ENCODE peak calls at places on chromosomes 4 and X, in five cellular contexts. One of them, this sample, is unnamed.

GRCh38 chr4:183602444-183603102 is 56.4 kb downstream of the RWDD4 start:
- DNase-seq in A549: peak
- DNase-seq in K562: no peak
- DNase-seq in SK-N-SH: no peak
- DNase-seq in GM12878: no peak
- DNase-seq in this sample: no peak

GRCh38 chrX:123036401-123036800 is 147.7 kb upstream of the GRIA3 start:
- DNase-seq in A549: no peak
- DNase-seq in K562: no peak
- DNase-seq in SK-N-SH: no peak
- DNase-seq in GM12878: no peak
- DNase-seq in this sample: no peak

GRCh38 chr4:40055379-40055872 is 1.2 kb upstream of the N4BP2 start:
- DNase-seq in A549: no peak
- DNase-seq in K562: no peak
- DNase-seq in SK-N-SH: no peak
- DNase-seq in GM12878: peak
- DNase-seq in this sample: peak

GRCh38 chr4:42708625-42709024 is 51.7 kb upstream of the ATP8A1 start:
- DNase-seq in A549: no peak
- DNase-seq in K562: no peak
- DNase-seq in SK-N-SH: no peak
- DNase-seq in GM12878: no peak
- DNase-seq in this sample: no peak

GRCh38 chr4:82899339-82899738 is 1.2 kb upstream of the THAP9 start:
- DNase-seq in A549: no peak
- DNase-seq in K562: no peak
- DNase-seq in SK-N-SH: no peak
- DNase-seq in GM12878: no peak
- DNase-seq in this sample: no peak

GRCh38 chrX:117972681-117973080 is 143.9 kb downstream of the KLHL13 start:
- DNase-seq in A549: no peak
- DNase-seq in K562: no peak
- DNase-seq in SK-N-SH: no peak
- DNase-seq in GM12878: no peak
- DNase-seq in this sample: no peak

GRCh38 chrX:82218361-82218760 is 1016.5 kb downstream of the SH3BGRL start:
- DNase-seq in A549: peak
- DNase-seq in K562: peak
- DNase-seq in SK-N-SH: peak
- DNase-seq in GM12878: peak
- DNase-seq in this sample: peak

GRCh38 chr4:145843148-145843547 is 95.5 kb downstream of the ZNF827 start:
- DNase-seq in A549: no peak
- DNase-seq in K562: no peak
- DNase-seq in SK-N-SH: no peak
- DNase-seq in GM12878: no peak
- DNase-seq in this sample: no peak

GRCh38 chrX:64975491-64975890 is 759 bp downstream of the ZC4H2 start:
- DNase-seq in A549: peak
- DNase-seq in K562: no peak
- DNase-seq in SK-N-SH: peak
- DNase-seq in GM12878: no peak
- DNase-seq in this sample: peak

DNA sequence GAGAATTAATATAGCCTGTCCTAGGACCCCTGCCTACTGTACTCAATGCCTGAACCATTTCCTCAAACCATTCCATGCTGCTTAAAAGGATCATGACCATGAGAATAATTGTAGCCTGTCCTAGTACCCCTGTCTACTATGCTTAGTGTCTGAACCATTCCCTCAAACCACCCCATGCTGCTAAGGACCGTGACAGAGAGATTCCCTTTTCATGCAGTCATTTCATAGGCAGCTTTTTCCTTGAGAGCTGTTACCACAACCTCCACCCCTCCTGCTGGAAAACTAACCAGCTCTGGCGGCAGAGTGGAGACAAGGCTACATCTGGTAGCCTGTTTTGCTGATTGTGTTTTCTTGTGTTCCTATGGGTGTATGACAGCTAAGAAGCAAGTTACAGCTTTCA is 174.9 kb upstream of the SMARCAD1 start:
- DNase-seq in A549: peak
- DNase-seq in K562: no peak
- DNase-seq in SK-N-SH: peak
- DNase-seq in GM12878: no peak
- DNase-seq in this sample: no peak
- TF ChIP-seq EP300 in A549: no peak
- TF ChIP-seq EP300 in K562: no peak
- TF ChIP-seq EP300 in SK-N-SH: peak
- TF ChIP-seq EP300 in GM12878: no peak
- TF ChIP-seq EP300 in this sample: no peak

DNA sequence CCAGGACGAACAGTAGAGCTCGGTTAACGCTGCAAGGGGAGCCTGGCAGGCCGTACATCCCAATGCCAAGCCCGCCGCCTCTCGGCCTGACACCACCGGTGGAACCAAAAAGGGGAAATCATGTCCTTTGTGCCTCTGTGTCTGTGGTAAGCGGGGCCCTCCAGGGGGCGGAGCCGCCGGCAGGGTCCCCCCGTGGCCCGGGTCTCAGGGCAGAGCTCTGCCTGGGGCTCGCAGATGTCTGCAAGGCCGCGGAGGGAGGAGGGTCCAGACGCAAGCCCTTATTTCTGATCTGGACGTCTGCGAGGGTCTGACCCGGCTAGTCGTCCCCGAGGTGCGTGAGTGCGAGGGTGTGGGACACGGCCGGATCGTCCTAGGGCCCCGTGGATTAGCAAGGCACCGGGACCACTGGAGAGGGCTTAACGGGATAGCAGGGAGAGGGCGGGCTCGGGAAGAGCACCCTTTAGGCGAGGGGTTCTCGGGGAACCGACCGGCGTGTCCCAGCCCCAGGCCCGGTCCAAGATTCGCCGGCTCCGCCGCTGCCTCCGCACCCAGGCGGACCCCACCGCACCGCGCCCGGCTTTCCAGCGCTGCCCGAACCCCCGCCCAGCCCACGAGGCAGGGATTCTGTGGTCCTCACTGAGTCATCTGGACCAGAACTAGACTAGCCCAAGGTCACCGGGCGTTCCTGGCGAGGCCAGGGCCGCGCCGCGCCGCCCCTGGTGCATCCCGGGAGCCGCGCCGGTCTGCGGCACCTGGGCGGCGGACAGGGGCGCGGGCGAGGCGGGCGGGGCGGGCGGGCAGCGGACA is 858 bp upstream of the FAM193A start:
- DNase-seq in A549: peak
- DNase-seq in K562: peak
- DNase-seq in SK-N-SH: peak
- DNase-seq in GM12878: no peak
- DNase-seq in this sample: peak
- TF ChIP-seq SMC3 in A549: no peak
- TF ChIP-seq SMC3 in K562: no peak
- TF ChIP-seq SMC3 in SK-N-SH: no peak
- TF ChIP-seq SMC3 in GM12878: peak
- TF ChIP-seq SMC3 in this sample: no peak

DNA sequence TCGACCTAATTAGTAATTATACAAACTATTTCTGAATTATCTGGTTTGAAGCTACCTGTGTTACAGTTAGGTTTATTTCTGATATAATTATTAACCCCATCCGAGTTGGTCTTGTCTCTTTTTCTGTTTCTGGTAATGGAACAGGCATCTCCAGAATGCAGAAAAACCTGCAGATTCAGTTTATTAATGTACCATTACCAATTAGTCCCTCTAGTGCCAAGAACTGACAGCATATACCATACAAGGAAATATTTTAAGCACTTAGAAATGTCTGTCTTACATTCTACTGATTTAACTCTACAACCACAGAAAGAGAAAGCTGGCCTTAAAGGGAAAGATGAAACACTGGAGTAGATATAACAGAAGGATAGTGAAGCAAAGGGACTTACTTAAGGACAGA is 570.6 kb downstream of the CENPC start:
- DNase-seq in A549: no peak
- DNase-seq in K562: no peak
- DNase-seq in SK-N-SH: no peak
- DNase-seq in GM12878: no peak
- DNase-seq in this sample: no peak
- TF ChIP-seq EP300 in A549: no peak
- TF ChIP-seq EP300 in K562: no peak
- TF ChIP-seq EP300 in SK-N-SH: no peak
- TF ChIP-seq EP300 in GM12878: no peak
- TF ChIP-seq EP300 in this sample: no peak

GRCh38 chr4:185123479-185123878 is 19.6 kb upstream of the SLC25A4 start:
- DNase-seq in A549: no peak
- DNase-seq in K562: no peak
- DNase-seq in SK-N-SH: no peak
- DNase-seq in GM12878: no peak
- DNase-seq in this sample: no peak

GRCh38 chr4:185122681-185123345 is 20.3 kb upstream of the SLC25A4 start:
- DNase-seq in A549: no peak
- DNase-seq in K562: no peak
- DNase-seq in SK-N-SH: no peak
- DNase-seq in GM12878: no peak
- DNase-seq in this sample: no peak

GRCh38 chr4:185127021-185127925 is 15.8 kb upstream of the SLC25A4 start:
- DNase-seq in A549: peak
- DNase-seq in K562: no peak
- DNase-seq in SK-N-SH: peak
- DNase-seq in GM12878: no peak
- DNase-seq in this sample: no peak

GRCh38 chr4:185134176-185134869 is 8.7 kb upstream of the SLC25A4 start:
- DNase-seq in A549: peak
- DNase-seq in K562: peak
- DNase-seq in SK-N-SH: peak
- DNase-seq in GM12878: no peak
- DNase-seq in this sample: peak

GRCh38 chr4:185128272-185129119 is 14.6 kb upstream of the SLC25A4 start:
- DNase-seq in A549: peak
- DNase-seq in K562: no peak
- DNase-seq in SK-N-SH: peak
- DNase-seq in GM12878: no peak
- DNase-seq in this sample: no peak
- TF ChIP-seq SMC3 in A549: no peak
- TF ChIP-seq SMC3 in K562: no peak
- TF ChIP-seq SMC3 in SK-N-SH: no peak
- TF ChIP-seq SMC3 in GM12878: no peak
- TF ChIP-seq SMC3 in this sample: no peak

GRCh38 chr4:152117501-152117900 is 356.7 kb upstream of the GATB start:
- DNase-seq in A549: no peak
- DNase-seq in K562: no peak
- DNase-seq in SK-N-SH: no peak
- DNase-seq in GM12878: no peak
- DNase-seq in this sample: no peak

GRCh38 chr4:152115794-152116193 is 355.0 kb upstream of the GATB start:
- DNase-seq in A549: no peak
- DNase-seq in K562: no peak
- DNase-seq in SK-N-SH: no peak
- DNase-seq in GM12878: no peak
- DNase-seq in this sample: no peak

GRCh38 chr4:152118819-152119553 is 358.2 kb upstream of the GATB start:
- DNase-seq in A549: no peak
- DNase-seq in K562: no peak
- DNase-seq in SK-N-SH: no peak
- DNase-seq in GM12878: no peak
- DNase-seq in this sample: no peak

GRCh38 chr4:152118108-152118507 is 357.3 kb upstream of the GATB start:
- DNase-seq in A549: no peak
- DNase-seq in K562: no peak
- DNase-seq in SK-N-SH: no peak
- DNase-seq in GM12878: no peak
- DNase-seq in this sample: no peak

DNA sequence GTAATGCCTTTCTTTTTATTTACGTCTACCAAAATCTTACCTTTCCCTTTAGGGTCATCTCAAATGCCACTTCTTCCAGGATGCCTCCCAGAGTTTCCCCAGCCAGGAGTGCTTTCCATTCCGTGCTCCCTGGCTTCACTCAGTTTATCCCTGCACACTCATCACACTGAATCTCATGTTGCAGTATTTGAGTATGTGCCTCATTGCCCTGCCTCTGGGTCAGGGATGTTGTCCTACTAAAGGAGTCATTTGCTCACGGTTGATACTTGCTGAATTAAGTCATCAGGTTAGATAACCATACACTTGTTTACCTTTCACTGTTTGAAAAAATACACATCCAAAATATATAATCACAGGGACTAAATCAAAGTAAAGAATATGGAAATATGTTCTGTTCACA is 356.2 kb upstream of the GATB start:
- DNase-seq in A549: no peak
- DNase-seq in K562: no peak
- DNase-seq in SK-N-SH: no peak
- DNase-seq in GM12878: no peak
- DNase-seq in this sample: no peak
- TF ChIP-seq EP300 in A549: no peak
- TF ChIP-seq EP300 in K562: no peak
- TF ChIP-seq EP300 in SK-N-SH: no peak
- TF ChIP-seq EP300 in GM12878: no peak
- TF ChIP-seq EP300 in this sample: no peak

GRCh38 chr4:4914059-4914820 is 54.8 kb downstream of the MSX1 start:
- DNase-seq in A549: no peak
- DNase-seq in K562: no peak
- DNase-seq in SK-N-SH: no peak
- DNase-seq in GM12878: no peak
- DNase-seq in this sample: no peak
- TF ChIP-seq SMC3 in A549: no peak
- TF ChIP-seq SMC3 in K562: no peak
- TF ChIP-seq SMC3 in SK-N-SH: no peak
- TF ChIP-seq SMC3 in GM12878: no peak
- TF ChIP-seq SMC3 in this sample: no peak

This sample was measured in HepG2.